ENCODE peak calls at places on chromosomes 5 and 9, in four cellular contexts. A, M, Z and Y are unnamed samples.

GRCh38 chr9:33127881-33128280 is 39.3 kb downstream of the B4GALT1 start:
- DNase-seq in A (no peak), Z (no peak), M (no peak), Y (no peak)

GRCh38 chr9:120413121-120414048 is 166.6 kb downstream of the CDK5RAP2 start:
- DNase-seq in M (peak; percentile 55), Z (no peak), A (no peak), Y (no peak)

GRCh38 chr5:73751254-73751914 is 125.4 kb downstream of the ARHGEF28 start:
- DNase-seq in A (no peak), M (no peak), Z (no peak), Y (peak; percentile 41)

GRCh38 chr5:152403058-152403457 is 2.0 kb downstream of the NMUR2 start:
- DNase-seq in M (no peak), Z (no peak), A (no peak), Y (no peak)

GRCh38 chr9:116978155-116978554 is 291.1 kb downstream of the TRIM32 start:
- DNase-seq in M (no peak), A (no peak), Z (peak; percentile 7), Y (no peak)

GRCh38 chr5:62718368-62718767 is 139.7 kb downstream of the LRRC70 start:
- DNase-seq in Z (no peak), A (no peak), M (peak; percentile 84), Y (no peak)

GRCh38 chr9:95724253-95724991 is 151.1 kb upstream of the ERCC6L2 start:
- DNase-seq in A (no peak), M (no peak), Z (no peak), Y (no peak)

GRCh38 chr9:83992407-83992806 is 11.8 kb downstream of the RMI1 start:
- DNase-seq in A (peak; percentile 33), Z (no peak), M (no peak), Y (no peak)

GRCh38 chr9:135522931-135523330 is 1.7 kb downstream of the LCN1 start:
- DNase-seq in M (no peak), A (no peak), Z (no peak), Y (no peak)

GRCh38 chr5:104702212-104702611 is 1139.6 kb upstream of the NUDT12 start:
- DNase-seq in Z (no peak), M (no peak), A (no peak), Y (no peak)

GRCh38 chr5:112279082-112279481 is 140.0 kb downstream of the EPB41L4A start:
- DNase-seq in A (no peak), Z (no peak), M (no peak), Y (no peak)

GRCh38 chr9:74639112-74639511 is 142.0 kb downstream of the RORB start:
- DNase-seq in M (peak; percentile 37), Z (no peak), A (no peak), Y (no peak)

GRCh38 chr5:142453801-142454381 is 129.1 kb upstream of the SPRY4 start:
- DNase-seq in Z (no peak), A (no peak), M (no peak), Y (no peak)

GRCh38 chr9:17013010-17013409 is 121.8 kb upstream of the CNTLN start:
- DNase-seq in A (no peak), Z (no peak), M (no peak), Y (no peak)

GRCh38 chr5:12683249-12683648 is 779.0 kb upstream of the CTNND2 start:
- DNase-seq in M (no peak), A (no peak), Z (no peak), Y (no peak)

GRCh38 chr5:102807878-102808502 is 52.9 kb downstream of the PAM start:
- DNase-seq in Z (peak; percentile 95), M (peak; percentile 97), A (no peak), Y (peak; percentile 19)

GRCh38 chr5:138649316-138649720 is 74.1 kb upstream of the HSPA9 start:
- DNase-seq in Z (peak; percentile 69), M (no peak), A (no peak), Y (peak; percentile 33)

GRCh38 chr5:138647261-138647788 is 72.1 kb upstream of the HSPA9 start:
- DNase-seq in Z (no peak), M (no peak), A (no peak), Y (peak; percentile 39)

GRCh38 chr5:138648841-138649240 is 73.6 kb upstream of the HSPA9 start:
- DNase-seq in M (no peak), Z (no peak), A (no peak), Y (no peak)

GRCh38 chr5:138646671-138647070 is 71.5 kb upstream of the HSPA9 start:
- DNase-seq in A (no peak), M (no peak), Z (no peak), Y (no peak)

DNA sequence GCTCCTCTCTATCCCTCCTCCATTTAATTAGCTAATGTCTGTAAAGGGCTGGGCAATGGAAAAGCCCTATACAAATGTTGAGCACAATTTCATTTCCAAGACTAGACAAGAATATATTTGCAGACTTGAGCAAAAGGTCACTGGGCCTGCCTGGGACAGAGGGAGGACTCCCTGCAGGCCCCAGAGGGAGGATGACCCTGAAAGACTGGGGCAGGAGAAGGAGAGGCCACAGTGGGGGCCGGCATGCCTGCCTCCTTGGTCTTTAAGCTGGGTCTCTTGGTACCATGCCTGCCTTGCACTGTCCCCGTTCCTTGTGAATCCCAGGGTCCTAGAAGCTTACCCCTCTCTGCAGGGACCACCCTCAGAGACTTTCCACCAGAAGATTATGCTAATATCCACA is 72.6 kb upstream of the HSPA9 start:
- DNase-seq in M (no peak), Z (no peak), A (no peak), Y (no peak)
- H3K36me3 ChIP-seq in M (no peaks in the 10 kb centered on the region), Z (no peaks in the 10 kb centered on the region), A (no peaks in the 10 kb centered on the region), Y (no peaks in the 10 kb centered on the region)

GRCh38 chr9:130022566-130023146 is 20.3 kb downstream of the FNBP1 start:
- DNase-seq in Z (no peak), A (no peak), M (no peak), Y (no peak)

GRCh38 chr9:130023147-130023787 is 19.7 kb downstream of the FNBP1 start:
- DNase-seq in Z (no peak), A (no peak), M (peak; percentile 32), Y (no peak)

GRCh38 chr9:130023994-130024596 is 18.9 kb downstream of the FNBP1 start:
- DNase-seq in M (no peak), Z (no peak), A (no peak), Y (no peak)

GRCh38 chr9:130026583-130027427 is 16.2 kb downstream of the FNBP1 start:
- DNase-seq in A (no peak), Z (no peak), M (no peak), Y (no peak)

GRCh38 chr9:130024597-130024994 is 18.4 kb downstream of the FNBP1 start:
- DNase-seq in A (no peak), M (no peak), Z (no peak), Y (no peak)
- H3K4me3 ChIP-seq in A (no peak overlapping the region), M (no peak overlapping the region), Z (no peak overlapping the region), Y (no peak overlapping the region)

DNA sequence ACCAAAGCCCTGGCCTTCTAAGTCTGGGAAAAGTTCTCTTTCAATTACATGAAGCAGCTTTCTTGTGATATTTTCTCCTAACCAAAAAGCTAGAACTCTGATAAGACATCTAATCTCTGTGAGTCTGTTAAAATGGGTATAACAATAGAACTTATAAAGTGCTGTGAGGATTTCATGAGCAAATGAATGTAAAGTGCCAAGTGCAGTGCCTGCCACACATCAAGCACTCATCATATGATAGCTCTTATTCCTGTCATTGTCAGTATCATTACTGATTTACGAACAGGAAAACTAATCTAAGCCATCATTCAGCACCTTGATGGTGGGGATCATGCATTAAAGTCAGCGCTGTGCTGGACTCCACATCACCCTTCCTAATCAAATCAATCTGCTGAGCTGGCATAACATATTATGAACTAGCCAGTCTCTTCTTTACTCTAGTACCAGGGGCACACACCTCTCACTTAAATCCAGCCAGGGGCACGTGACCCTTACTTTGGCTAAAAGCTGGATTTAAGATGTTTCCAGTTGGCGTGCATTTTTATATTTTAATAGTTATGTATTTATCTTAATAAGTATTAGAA is 37.3 kb downstream of the YIPF5 start:
- DNase-seq in M (no peak), Z (no peak), A (no peak), Y (no peak)
- H3K27ac ChIP-seq in M (no peak overlapping the region), Z (no peak overlapping the region), A (no peak overlapping the region), Y (no peak overlapping the region)

GRCh38 chr5:58022055-58022454 is 437.8 kb downstream of the PLK2 start:
- DNase-seq in M (no peak), Z (no peak), A (no peak), Y (peak; percentile 0)
- H3K36me3 ChIP-seq in M (no peaks in the 10 kb centered on the region), Z (no peaks in the 10 kb centered on the region), A (no peaks in the 10 kb centered on the region), Y (no peaks in the 10 kb centered on the region)

GRCh38 chr9:130662099-130662926 is 2.1 kb upstream of the PRDM12 start:
- DNase-seq in A (no peak), Z (no peak), M (no peak), Y (peak; percentile 61)
- H3K4me3 ChIP-seq in A (no peak overlapping the region), Z (no peak overlapping the region), M (no peak overlapping the region), Y (peak overlapping the region; percentile 79)

GRCh38 chr5:120151825-120152224 is 312.3 kb upstream of the PRR16 start:
- DNase-seq in A (no peak), Z (no peak), M (no peak), Y (no peak)
- H3K27ac ChIP-seq in A (no peak overlapping the region), Z (no peak overlapping the region), M (no peak overlapping the region), Y (no peak overlapping the region)